ENCODE peak calls at places on chromosomes 4 and X, in six cellular contexts. Q, D, C, N, T and V are unnamed samples.

GRCh38 chrX:31609130-31609529 is 537.3 kb upstream of the FTHL17 start:
- DNase-seq in Q (no peak), D (peak; percentile 81), C (no peak), N (peak; percentile 88), T (no peak), V (peak; percentile 70)

GRCh38 chrX:155270969-155271368 is 6.7 kb upstream of the RAB39B start:
- DNase-seq in Q (no peak), D (no peak), C (no peak), N (no peak), T (no peak), V (no peak)

GRCh38 chr4:132437117-132437516 is 712.0 kb upstream of the PCDH10 start:
- DNase-seq in Q (no peak), D (no peak), C (no peak), N (no peak), T (no peak), V (no peak)

GRCh38 chr4:104677122-104677521 is 182.4 kb upstream of the CXXC4 start:
- DNase-seq in Q (no peak), D (no peak), C (no peak), N (no peak), T (no peak), V (peak; percentile 55)

GRCh38 chr4:80265571-80266266 is 745 bp upstream of the FGF5 start:
- DNase-seq in Q (no peak), D (peak; percentile 78), C (no peak), N (peak; percentile 50), T (no peak), V (peak; percentile 15)

GRCh38 chrX:129239371-129239770 is 283.9 kb downstream of the SMARCA1 start:
- DNase-seq in Q (no peak), D (no peak), C (no peak), N (peak; percentile 39), T (no peak), V (no peak)

GRCh38 chr4:128565565-128566186 is 243.8 kb upstream of the JADE1 start:
- DNase-seq in Q (no peak), D (peak; percentile 60), C (peak; percentile 74), N (peak; percentile 61), T (no peak), V (peak; percentile 37)

GRCh38 chr4:95300304-95300703 is 248.5 kb downstream of the UNC5C start:
- DNase-seq in Q (no peak), D (no peak), C (no peak), N (no peak), T (no peak), V (no peak)

GRCh38 chr4:56466910-56467283 is 520 bp upstream of the SRP72 start:
- DNase-seq in Q (no peak), D (no peak), C (no peak), N (peak; percentile 22), T (no peak), V (no peak)

GRCh38 chr4:90546114-90546513 is 418.9 kb downstream of the CCSER1 start:
- DNase-seq in Q (no peak), D (no peak), C (no peak), N (peak; percentile 73), T (no peak), V (peak; percentile 50)

GRCh38 chr4:124631760-124632159 is 80.8 kb downstream of the ANKRD50 start:
- DNase-seq in Q (no peak), D (peak; percentile 88), C (no peak), N (peak; percentile 98), T (no peak), V (peak; percentile 93)

GRCh38 chr4:86630629-86631028 is 36.5 kb downstream of the PTPN13 start:
- DNase-seq in Q (no peak), D (no peak), C (no peak), N (no peak), T (no peak), V (no peak)

GRCh38 chrX:14356401-14356800 is 172.9 kb upstream of the GLRA2 start:
- DNase-seq in Q (no peak), D (peak; percentile 36), C (no peak), N (peak; percentile 19), T (no peak), V (no peak)

GRCh38 chr4:109850601-109851000 is 2.7 kb downstream of the LRIT3 start:
- DNase-seq in Q (no peak), D (no peak), C (no peak), N (no peak), T (no peak), V (no peak)

GRCh38 chrX:153902388-153902787 is 2.1 kb upstream of the AVPR2 start:
- DNase-seq in Q (no peak), D (no peak), C (no peak), N (peak; percentile 41), T (no peak), V (peak; percentile 29)

GRCh38 chrX:666762-667161 is 36.2 kb downstream of the SHOX start:
- DNase-seq in Q (no peak), D (no peak), C (no peak), N (no peak), T (no peak), V (no peak)

GRCh38 chr4:8913858-8914460 is 42.3 kb upstream of the HMX1 start:
- DNase-seq in Q (no peak), D (no peak), C (no peak), N (no peak), T (no peak), V (peak; percentile 3)

GRCh38 chrX:103503163-103503852 is 16.0 kb downstream of the RAB40A start:
- DNase-seq in Q (no peak), D (no peak), C (no peak), N (peak; percentile 5), T (no peak), V (no peak)

GRCh38 chr4:156169011-156169410 is 215.3 kb upstream of the CTSO start:
- DNase-seq in Q (no peak), D (peak; percentile 95), C (peak; percentile 48), N (peak; percentile 76), T (no peak), V (peak; percentile 73)

GRCh38 chrX:1902901-1903379 is 288.1 kb downstream of the ASMT start:
- DNase-seq in Q (no peak), D (no peak), C (no peak), N (no peak), T (no peak), V (no peak)

GRCh38 chr4:141246683-141247429 is 26.2 kb downstream of the ZNF330 start:
- DNase-seq in Q (no peak), D (no peak), C (no peak), N (no peak), T (no peak), V (no peak)

GRCh38 chr4:168744021-168744420 is 247.2 kb downstream of the PALLD start:
- DNase-seq in Q (no peak), D (peak; percentile 59), C (no peak), N (no peak), T (no peak), V (no peak)

GRCh38 chr4:123305746-123306145 is 90.8 kb upstream of the SPRY1 start:
- DNase-seq in Q (no peak), D (no peak), C (no peak), N (no peak), T (no peak), V (no peak)

GRCh38 chr4:78749258-78749971 is 26.7 kb upstream of the BMP2K start:
- DNase-seq in Q (no peak), D (no peak), C (no peak), N (no peak), T (no peak), V (no peak)

GRCh38 chr4:97938141-97938540 is 205.1 kb downstream of the STPG2 start:
- DNase-seq in Q (no peak), D (peak; percentile 23), C (no peak), N (no peak), T (no peak), V (no peak)